ENCODE peak calls at places on chromosomes 2 and 18, in four cellular contexts. T is H1, X is mesenchymal stem cell, W is neuronal stem cell. U is an unnamed sample.

GRCh38 chr18:22226801-22227200 is 57.4 kb downstream of the GATA6 start:
- DNase-seq in T (no peak), X (no peak), W (no peak), U (no peak)

GRCh38 chr2:211351998-211352397 is 795.6 kb downstream of the CPS1 start:
- DNase-seq in T (no peak), X (no peak), W (no peak), U (no peak)

GRCh38 chr2:215535726-215536125 is 99.9 kb upstream of the FN1 start:
- DNase-seq in T (no peak), X (peak; percentile 34), W (no peak), U (no peak)

GRCh38 chr2:45849491-45850283 is 198.2 kb downstream of the PRKCE start:
- DNase-seq in T (no peak), X (peak; percentile 39), W (no peak), U (no peak)

GRCh38 chr2:24971550-24972314 is at the start of gene DNAJC27:
- DNase-seq in T (peak; percentile 93), X (peak; percentile 98), W (peak; percentile 97), U (peak; percentile 98)

GRCh38 chr2:126886201-126886905 is 12.3 kb upstream of the TEX51 start:
- DNase-seq in T (peak; percentile 63), X (peak; percentile 13), W (peak; percentile 64), U (peak; percentile 90)

GRCh38 chr2:105403785-105404698 is 5.2 kb upstream of the FHL2 start:
- DNase-seq in T (no peak), X (peak; percentile 88), W (no peak), U (peak; percentile 60)

GRCh38 chr18:3498705-3499451 is 48.9 kb downstream of the TGIF1 start:
- DNase-seq in T (no peak), X (peak; percentile 49), W (peak; percentile 53), U (peak; percentile 63)

GRCh38 chr2:149329470-149330126 is 789 bp upstream of the LYPD6 start:
- DNase-seq in T (no peak), X (peak; percentile 81), W (peak; percentile 53), U (peak; percentile 82)

GRCh38 chr2:190339394-190339793 is 4.0 kb upstream of the INPP1 start:
- DNase-seq in T (no peak), X (no peak), W (no peak), U (no peak)

GRCh38 chr2:178827739-178828487 is 20.7 kb upstream of the TTN start:
- DNase-seq in T (no peak), X (no peak), W (no peak), U (no peak)

GRCh38 chr18:5900249-5900648 is 4.9 kb upstream of the TMEM200C start:
- DNase-seq in T (no peak), X (no peak), W (no peak), U (no peak)

GRCh38 chr18:61637905-61638304 is 254.9 kb downstream of the RNF152 start:
- DNase-seq in T (peak; percentile 49), X (no peak), W (no peak), U (peak; percentile 55)

DNA sequence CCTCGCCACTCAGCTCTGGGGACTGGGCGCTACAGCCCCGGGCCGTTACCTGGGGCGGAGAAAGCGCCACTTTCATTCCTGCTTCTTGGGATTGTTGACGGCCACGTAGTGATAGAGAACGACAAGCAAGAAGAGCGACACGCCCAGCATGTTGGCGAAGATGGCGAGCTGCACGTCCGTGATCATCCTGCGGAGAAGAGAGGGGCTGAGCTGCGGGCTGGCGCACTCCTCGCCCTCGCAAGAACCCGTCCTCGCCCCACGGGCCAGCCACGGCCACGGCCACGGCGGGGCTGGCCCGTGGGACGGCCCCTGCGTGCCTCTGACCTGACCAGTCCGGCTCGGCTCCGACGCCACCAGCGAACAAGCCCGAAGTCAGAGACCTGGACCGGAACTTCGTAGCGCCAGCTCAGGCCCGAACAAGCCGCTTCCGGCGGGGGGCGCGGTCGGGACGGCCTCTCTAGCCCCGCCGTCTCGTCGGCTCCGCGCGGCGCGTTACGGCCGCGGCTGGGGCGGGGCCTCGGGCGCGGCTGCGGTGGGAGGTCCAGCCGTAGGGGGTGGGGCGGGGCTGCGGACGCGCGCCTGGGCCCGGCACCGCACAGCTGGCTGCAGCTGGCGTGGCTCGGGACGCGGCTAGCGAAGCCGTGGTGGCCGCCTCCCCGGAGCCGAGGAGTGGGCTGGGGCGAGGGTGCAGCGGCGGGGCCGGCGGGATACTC is at the start of gene OST4:
- DNase-seq in T (peak; percentile 58), X (peak; percentile 94), W (peak; percentile 90), U (peak; percentile 93)
- H2BK12ac ChIP-seq in T (peak within 1 kb of the TSS; percentile 28), X (peak within 1 kb of the TSS; percentile 90), W (peak within 1 kb of the TSS; percentile 17), U (no peak within 1 kb of the TSS)

GRCh38 chr2:85826990-85827878 is 61.6 kb downstream of the ST3GAL5 start:
- DNase-seq in T (no peak), X (peak; percentile 73), W (peak; percentile 67), U (peak; percentile 84)

GRCh38 chr2:85831735-85832134 is 57.1 kb downstream of the ST3GAL5 start:
- DNase-seq in T (no peak), X (no peak), W (no peak), U (no peak)

GRCh38 chr2:85828725-85829124 is 60.1 kb downstream of the ST3GAL5 start:
- DNase-seq in T (no peak), X (no peak), W (no peak), U (no peak)

GRCh38 chr2:85830645-85831044 is 58.1 kb downstream of the ST3GAL5 start:
- DNase-seq in T (no peak), X (no peak), W (no peak), U (no peak)

DNA sequence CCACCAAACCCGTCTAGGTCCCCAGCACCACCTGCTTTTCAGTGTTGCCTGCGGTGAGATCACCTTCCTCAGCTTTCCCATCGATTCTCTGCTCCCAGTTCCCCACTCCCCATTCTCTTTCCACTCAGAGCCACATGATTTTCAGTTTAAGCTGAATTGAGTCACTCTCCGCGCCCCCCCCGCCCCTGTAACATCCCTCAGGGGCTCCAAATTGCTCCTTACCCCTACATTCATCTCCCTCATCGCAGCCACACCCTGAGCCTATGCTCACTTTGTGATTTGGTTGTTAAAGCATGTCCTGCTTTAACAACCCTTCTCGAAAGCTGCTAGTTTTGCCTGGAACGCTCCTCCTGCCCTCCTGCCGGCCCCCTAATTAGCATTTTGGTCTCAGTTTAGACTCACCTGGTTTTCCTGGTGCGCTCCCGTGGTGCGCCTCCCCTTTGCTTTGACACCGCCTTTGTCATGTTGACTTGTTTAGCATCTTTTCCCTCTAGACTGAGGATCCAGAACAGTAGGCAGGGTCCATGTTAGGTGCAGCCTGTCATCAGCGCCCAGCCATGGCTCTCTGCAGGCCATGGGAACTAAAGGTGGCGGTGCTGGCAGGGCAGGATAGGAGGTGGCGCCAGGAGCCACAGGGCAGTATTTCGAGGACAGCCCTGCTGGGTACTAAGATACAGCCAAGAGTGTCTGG is 60.8 kb downstream of the ST3GAL5 start:
- DNase-seq in T (no peak), X (no peak), W (no peak), U (peak; percentile 51)
- H2BK15ac ChIP-seq in T (no peak overlapping the region), X (no peak overlapping the region), W (peak overlapping the region; percentile 74), U (no peak overlapping the region)

GRCh38 chr2:136121511-136121910 is 3.6 kb upstream of the CXCR4 start:
- DNase-seq in T (no peak), X (no peak), W (no peak), U (no peak)
- H2BK12ac ChIP-seq in T (no peak overlapping the region), X (no peak overlapping the region), W (no peak overlapping the region), U (no peak overlapping the region)

GRCh38 chr2:226601881-226602280 is 197.7 kb downstream of the IRS1 start:
- DNase-seq in T (no peak), X (peak; percentile 71), W (no peak), U (no peak)
- H2BK15ac ChIP-seq in T (no peak overlapping the region), X (no peak overlapping the region), W (no peak overlapping the region), U (no peak overlapping the region)

GRCh38 chr18:23257686-23258565 is 122.6 kb downstream of the CABLES1 start:
- DNase-seq in T (no peak), X (peak; percentile 69), W (no peak), U (no peak)

GRCh38 chr18:23259701-23260661 is 124.7 kb downstream of the CABLES1 start:
- DNase-seq in T (no peak), X (peak; percentile 88), W (peak; percentile 73), U (peak; percentile 87)

GRCh38 chr18:23253630-23254029 is 118.3 kb downstream of the CABLES1 start:
- DNase-seq in T (no peak), X (no peak), W (no peak), U (no peak)

GRCh38 chr18:23258566-23259265 is 123.4 kb downstream of the CABLES1 start:
- DNase-seq in T (no peak), X (no peak), W (no peak), U (no peak)

DNA sequence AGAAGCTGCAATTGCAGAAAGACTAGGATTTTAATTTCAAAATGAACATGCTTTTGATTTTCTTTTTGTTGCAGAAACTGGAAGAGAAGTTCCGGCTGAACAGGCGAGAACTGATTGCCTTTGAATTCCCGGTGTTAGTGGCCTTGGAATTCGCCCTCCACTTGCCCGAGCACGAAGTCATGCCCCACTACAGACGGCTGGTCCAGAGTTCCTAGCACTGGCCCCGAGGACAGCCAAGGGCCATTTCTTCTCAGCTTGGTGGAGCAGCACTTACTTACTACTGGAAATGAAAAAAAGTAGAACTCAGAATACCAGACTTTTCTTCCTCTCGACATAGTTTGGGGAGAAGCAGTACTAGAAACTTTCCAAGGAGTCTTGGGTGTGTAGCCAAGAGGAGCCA is 121.9 kb downstream of the CABLES1 start:
- DNase-seq in T (no peak), X (no peak), W (no peak), U (no peak)
- H2BK12ac ChIP-seq in T (no peak overlapping the region), X (no peak overlapping the region), W (no peak overlapping the region), U (no peak overlapping the region)

GRCh38 chr2:54558976-54559410 is 102.9 kb downstream of the SPTBN1 start:
- DNase-seq in T (no peak), X (peak; percentile 47), W (no peak), U (no peak)

GRCh38 chr2:54561795-54562592 is 105.9 kb downstream of the SPTBN1 start:
- DNase-seq in T (no peak), X (no peak), W (no peak), U (no peak)

GRCh38 chr2:54559593-54560145 is 103.5 kb downstream of the SPTBN1 start:
- DNase-seq in T (no peak), X (peak; percentile 93), W (no peak), U (no peak)

GRCh38 chr2:54561010-54561409 is 104.9 kb downstream of the SPTBN1 start:
- DNase-seq in T (no peak), X (no peak), W (no peak), U (no peak)

GRCh38 chr2:54560146-54560881 is 104.2 kb downstream of the SPTBN1 start:
- DNase-seq in T (no peak), X (peak; percentile 89), W (no peak), U (no peak)
- H2BK15ac ChIP-seq in T (no peak overlapping the region), X (no peak overlapping the region), W (no peak overlapping the region), U (no peak overlapping the region)